ENCODE peak calls at places on chromosomes 12 and 14, in six cellular contexts. H, W, E, K, O and T are unnamed samples. For H3K9me3, the result is how much of the 10 kb centered on the place peaks cover.

GRCh38 chr12:28987538-28988383 is 161.3 kb upstream of the FAR2 start:
- DNase-seq in E (no peak), H (no peak), W (no peak), K (no peak), O (no peak), T (no peak)

GRCh38 chr14:54782803-54783659 is 119.6 kb downstream of the GCH1 start:
- DNase-seq in E (no peak), O (no peak), W (peak), H (no peak), K (no peak), T (no peak)

GRCh38 chr12:13981296-13981962 is at the start of gene GRIN2B:
- DNase-seq in O (no peak), E (no peak), W (no peak), K (no peak), H (no peak), T (peak)

GRCh38 chr12:117236456-117237001 is 46.3 kb upstream of the FBXO21 start:
- DNase-seq in W (peak), H (peak), K (peak), O (peak), E (peak), T (peak)

GRCh38 chr12:48028541-48029400 is 24.5 kb upstream of the COL2A1 start:
- DNase-seq in O (no peak), E (no peak), W (no peak), K (no peak), H (no peak), T (no peak)

GRCh38 chr12:97312570-97313135 is 150.0 kb upstream of the RMST start:
- DNase-seq in E (no peak), H (no peak), O (no peak), K (no peak), W (no peak), T (no peak)

GRCh38 chr14:103290056-103290455 is 44.0 kb upstream of the EIF5 start:
- DNase-seq in E (no peak), H (no peak), O (no peak), W (peak), K (no peak), T (no peak)

GRCh38 chr14:64997108-64997794 is 10.6 kb downstream of the FNTB start:
- DNase-seq in O (no peak), H (no peak), E (peak), K (no peak), W (no peak), T (no peak)

GRCh38 chr14:52286659-52287649 is 19.5 kb downstream of the PTGDR start:
- DNase-seq in O (no peak), W (no peak), H (no peak), E (no peak), K (no peak), T (no peak)

GRCh38 chr12:123992118-123992825 is 19.3 kb downstream of the ZNF664 start:
- DNase-seq in W (no peak), E (peak), K (no peak), O (no peak), H (no peak), T (no peak)

GRCh38 chr14:54175298-54175942 is 218.8 kb upstream of the BMP4 start:
- DNase-seq in K (no peak), W (peak), E (peak), H (peak), O (peak), T (peak)

GRCh38 chr14:104983231-104983721 is 2.3 kb upstream of the CLBA1 start:
- DNase-seq in H (no peak), W (no peak), K (no peak), E (no peak), O (no peak), T (no peak)

GRCh38 chr12:549476-550082 is 89.8 kb downstream of the B4GALNT3 start:
- DNase-seq in O (no peak), W (no peak), E (no peak), H (no peak), K (no peak), T (no peak)

GRCh38 chr12:78470354-78471195 is 394.0 kb upstream of the SYT1 start:
- DNase-seq in W (no peak), H (no peak), K (no peak), O (no peak), E (peak), T (peak)

GRCh38 chr12:131195796-131196195 is 242.1 kb downstream of the ADGRD1 start:
- DNase-seq in E (no peak), H (no peak), W (no peak), O (no peak), K (no peak), T (no peak)

GRCh38 chr14:53060046-53060445 is 93.1 kb downstream of the DDHD1 start:
- DNase-seq in H (no peak), K (no peak), E (peak), W (no peak), O (no peak), T (no peak)

GRCh38 chr12:65603428-65604351 is 220.6 kb upstream of the HMGA2 start:
- DNase-seq in H (peak), W (no peak), O (peak), K (peak), E (peak), T (peak)

GRCh38 chr14:101905614-101906013 is 58.8 kb upstream of the DYNC1H1 start:
- DNase-seq in E (no peak), K (no peak), O (no peak), H (no peak), W (no peak), T (no peak)

GRCh38 chr12:73308747-73309146 is 1036.6 kb downstream of the TRHDE start:
- DNase-seq in H (no peak), E (peak), O (no peak), K (no peak), W (no peak), T (peak)

GRCh38 chr12:40446385-40446784 is 221.6 kb downstream of the LRRK2 start:
- DNase-seq in W (no peak), E (peak), H (no peak), O (no peak), K (no peak), T (no peak)

GRCh38 chr12:32970465-32971110 is 74.0 kb upstream of the PKP2 start:
- DNase-seq in E (no peak), W (no peak), O (no peak), H (no peak), K (no peak), T (no peak)

GRCh38 chr14:90274019-90274418 is 17.7 kb downstream of the PSMC1 start:
- DNase-seq in H (no peak), K (no peak), O (no peak), W (no peak), E (no peak), T (no peak)

GRCh38 chr12:26821212-26821701 is 11.7 kb downstream of the ITPR2 start:
- DNase-seq in E (no peak), K (no peak), O (no peak), H (no peak), W (peak), T (no peak)
- H3K4me3 ChIP-seq in E (no peak), K (no peak), O (no peak), H (no peak), W (no peak), T (no peak)

GRCh38 chr12:79844693-79845092 is 90.2 kb downstream of the PPP1R12A start:
- DNase-seq in O (no peak), E (peak), K (no peak), H (no peak), W (no peak), T (peak)

GRCh38 chr12:79841878-79842265 is 93.0 kb downstream of the PPP1R12A start:
- DNase-seq in E (no peak), W (no peak), H (no peak), O (no peak), K (no peak), T (no peak)

GRCh38 chr12:79842630-79843029 is 92.3 kb downstream of the PPP1R12A start:
- DNase-seq in K (no peak), E (no peak), W (no peak), O (no peak), H (no peak), T (no peak)

GRCh38 chr12:79838359-79838758 is 96.5 kb downstream of the PPP1R12A start:
- DNase-seq in W (no peak), E (no peak), O (no peak), H (no peak), K (no peak), T (no peak)

GRCh38 chr12:79841248-79841877 is 93.5 kb downstream of the PPP1R12A start:
- DNase-seq in H (no peak), O (no peak), E (no peak), W (no peak), K (no peak), T (no peak)
- H3K9me3 ChIP-seq in H (under half), O (under half), E (under half), W (under half), K (under half), T (under half)

GRCh38 chr14:63460594-63461132 is 82.5 kb downstream of the PPP2R5E start:
- DNase-seq in W (no peak), H (no peak), K (no peak), O (no peak), E (no peak), T (no peak)

GRCh38 chr14:63468273-63468672 is 74.9 kb downstream of the PPP2R5E start:
- DNase-seq in K (no peak), E (peak), H (no peak), O (no peak), W (no peak), T (no peak)

GRCh38 chr14:63467440-63468072 is 75.6 kb downstream of the PPP2R5E start:
- DNase-seq in O (no peak), W (no peak), E (no peak), H (no peak), K (no peak), T (no peak)

GRCh38 chr14:63459738-63460137 is 83.4 kb downstream of the PPP2R5E start:
- DNase-seq in W (no peak), H (no peak), O (no peak), K (no peak), E (no peak), T (no peak)

DNA sequence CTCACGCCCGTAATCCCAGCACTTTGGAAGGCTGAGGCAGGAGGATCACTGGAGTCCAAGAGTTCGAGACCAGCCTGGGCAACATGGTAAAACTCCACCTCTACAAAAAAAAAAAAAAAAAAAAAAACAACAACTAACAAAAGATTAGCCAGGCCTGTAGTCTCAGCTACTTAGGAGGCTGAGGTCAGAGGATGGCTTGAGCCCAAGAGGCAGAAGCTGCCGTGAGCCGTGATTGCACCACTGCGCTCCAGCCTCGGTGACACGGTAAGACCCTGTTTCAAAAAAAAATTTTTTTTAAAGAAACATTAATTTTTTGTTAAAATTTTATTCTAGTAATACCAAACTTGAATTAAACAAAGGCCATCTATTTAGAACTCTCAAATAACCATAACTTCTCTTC is 77.8 kb downstream of the PPP2R5E start:
- DNase-seq in E (no peak), W (no peak), O (no peak), H (no peak), K (no peak), T (no peak)
- H3K4me3 ChIP-seq in E (no peak), W (no peak), O (no peak), H (no peak), K (no peak), T (no peak)

DNA sequence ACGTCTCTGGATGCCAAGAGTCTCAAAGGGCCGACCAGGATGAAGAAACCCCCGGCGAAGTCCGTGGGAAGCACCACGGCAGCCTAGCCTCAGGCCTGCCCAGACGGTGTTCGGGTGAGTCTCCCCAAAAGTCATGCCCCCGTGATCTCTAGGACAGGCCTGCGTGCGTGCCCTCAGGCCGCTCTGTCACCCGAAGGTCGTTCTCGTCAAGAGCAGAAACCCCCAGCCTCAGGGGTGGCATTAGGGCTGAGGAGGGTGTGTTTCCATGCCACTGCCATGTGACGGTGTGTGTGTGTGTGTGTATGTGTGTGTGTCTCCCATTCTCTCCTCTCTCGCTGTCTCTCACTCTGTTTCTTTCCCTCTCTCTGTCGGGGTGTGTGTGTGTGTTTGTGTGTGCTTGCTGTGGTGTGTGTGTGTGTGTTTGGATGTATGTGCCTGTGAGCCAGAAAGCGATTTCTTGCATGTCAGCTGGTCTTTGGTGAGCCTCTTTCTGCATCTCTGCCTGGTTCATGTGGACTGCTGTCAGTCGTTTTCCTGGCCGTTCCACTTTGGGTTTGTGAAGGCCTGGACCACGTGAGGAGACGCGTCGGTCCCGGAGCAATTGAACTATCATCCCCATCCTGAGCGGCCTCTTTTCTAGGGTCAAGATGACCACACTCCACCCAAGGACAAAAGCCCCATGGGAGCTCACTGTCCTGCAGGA is 772.5 kb upstream of the ALG10B start:
- DNase-seq in E (no peak), O (no peak), K (no peak), H (no peak), W (no peak), T (no peak)
- H3K9me3 ChIP-seq in E (under half), O (half or more), K (under half), H (under half), W (under half), T (under half)

DNA sequence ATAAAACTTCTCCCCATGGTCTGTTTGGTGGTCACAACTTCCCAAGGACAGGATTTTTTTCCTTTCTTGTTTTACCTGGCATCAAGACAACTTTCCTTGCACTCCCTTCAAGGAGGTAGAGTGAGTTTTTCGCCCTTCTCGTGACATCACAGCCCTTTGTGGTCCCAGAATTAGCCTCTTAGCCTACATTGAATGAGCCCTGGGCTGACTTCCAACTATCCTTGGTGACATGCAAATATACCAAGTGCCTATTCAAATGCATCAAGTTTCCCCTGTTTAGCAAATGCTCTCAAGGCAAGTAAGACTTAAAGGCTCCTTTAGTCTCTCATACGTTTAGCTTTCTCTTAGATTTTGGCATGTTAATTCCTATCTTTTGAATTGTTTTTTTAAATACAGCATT is 36.6 kb downstream of the TC2N start:
- DNase-seq in W (no peak), O (peak), E (no peak), K (no peak), H (no peak), T (no peak)
- H3K4me3 ChIP-seq in W (no peak), O (no peak), E (no peak), K (no peak), H (no peak), T (no peak)

GRCh38 chr12:132921685-132922084 is 34.3 kb upstream of the CHFR start:
- DNase-seq in H (no peak), W (no peak), O (no peak), E (no peak), K (no peak), T (no peak)
- H3K9me3 ChIP-seq in H (half or more), W (under half), O (half or more), E (half or more), K (half or more), T (half or more)